ENCODE peak calls at places on chromosome 18, in eight cellular contexts. Y is AG04450; Z is cardiac muscle cell; G is iris pigment epithelial cell; Q is A549; D is activated CD4-positive, alpha-beta T cell treated with anti-CD3 and anti-CD28 coated beads for 1 hour; T is nephron progenitor cell; R is GM19239. X is an unnamed sample.

GRCh38 chr18:45423664-45424063 is 191.6 kb upstream of the SLC14A2 start:
- DNase-seq in Y (no peak), Z (no peak), G (no peak), Q (no peak), D (no peak), T (no peak), R (no peak), X (no peak)

GRCh38 chr18:59454909-59455727 is 96.1 kb upstream of the LMAN1 start:
- DNase-seq in Y (no peak), Z (peak; percentile 33), G (no peak), Q (no peak), D (no peak), T (peak; percentile 38), R (no peak), X (peak; percentile 1)

GRCh38 chr18:63708650-63709049 is 5.9 kb downstream of the SERPINB11 start:
- DNase-seq in Y (peak; percentile 70), Z (no peak), G (peak; percentile 49), Q (no peak), D (no peak), T (no peak), R (no peak), X (no peak)

GRCh38 chr18:69845588-69846506 is 101.8 kb downstream of the CD226 start:
- DNase-seq in Y (peak; percentile 53), Z (peak; percentile 36), G (no peak), Q (no peak), D (no peak), T (no peak), R (no peak), X (no peak)

GRCh38 chr18:48825101-48825745 is 125.5 kb downstream of the SMAD7 start:
- DNase-seq in Y (no peak), Z (peak; percentile 68), G (peak; percentile 55), Q (no peak), D (no peak), T (no peak), R (no peak), X (no peak)

GRCh38 chr18:74942319-74942910 is 266.5 kb downstream of the PTGR3 start:
- DNase-seq in Y (no peak), Z (no peak), G (peak; percentile 79), Q (no peak), D (no peak), T (no peak), R (peak; percentile 31), X (no peak)

GRCh38 chr18:23108496-23108895 is 26.8 kb upstream of the CABLES1 start:
- DNase-seq in Y (no peak), Z (peak; percentile 42), G (no peak), Q (no peak), D (no peak), T (no peak), R (no peak), X (no peak)

GRCh38 chr18:21100141-21100540 is 11.5 kb downstream of the ROCK1 start:
- DNase-seq in Y (no peak), Z (peak; percentile 56), G (no peak), Q (no peak), D (no peak), T (no peak), R (no peak), X (no peak)

GRCh38 chr18:79540914-79541301 is 138.7 kb upstream of the CTDP1 start:
- DNase-seq in Y (no peak), Z (no peak), G (no peak), Q (no peak), D (peak; percentile 2), T (no peak), R (no peak), X (no peak)

GRCh38 chr18:49728542-49728941 is 84.8 kb downstream of the ACAA2 start:
- DNase-seq in Y (no peak), Z (peak; percentile 68), G (peak; percentile 50), Q (peak; percentile 21), D (no peak), T (peak; percentile 53), R (peak; percentile 40), X (peak; percentile 35)